ENCODE peak calls at places on chromosomes 6 and 20, in five cellular contexts. One of them, this sample, is unnamed.

GRCh38 chr6:17703256-17703694 is 3.5 kb downstream of the NUP153 start:
- DNase-seq in transverse colon: no peak
- DNase-seq in effector CD8-positive, alpha-beta T cell: no peak
- DNase-seq in NCI-H1105: no peak
- DNase-seq in GM10248: no peak
- DNase-seq in this sample: no peak

GRCh38 chr6:134821397-134821796 is 128.5 kb downstream of the ALDH8A1 start:
- DNase-seq in transverse colon: no peak
- DNase-seq in effector CD8-positive, alpha-beta T cell: no peak
- DNase-seq in NCI-H1105: no peak
- DNase-seq in GM10248: no peak
- DNase-seq in this sample: no peak

GRCh38 chr6:54053893-54054391 is 57.3 kb upstream of the MLIP start:
- DNase-seq in GM10248: no peak
- DNase-seq in effector CD8-positive, alpha-beta T cell: no peak
- DNase-seq in NCI-H1105: no peak
- DNase-seq in transverse colon: peak; percentile 63
- DNase-seq in this sample: no peak

GRCh38 chr6:5398530-5398929 is 137.2 kb downstream of the FARS2 start:
- DNase-seq in NCI-H1105: no peak
- DNase-seq in effector CD8-positive, alpha-beta T cell: no peak
- DNase-seq in GM10248: peak; percentile 30
- DNase-seq in transverse colon: no peak
- DNase-seq in this sample: no peak

GRCh38 chr6:13013681-13014550 is 297.3 kb downstream of the PHACTR1 start:
- DNase-seq in transverse colon: no peak
- DNase-seq in NCI-H1105: no peak
- DNase-seq in GM10248: peak; percentile 17
- DNase-seq in effector CD8-positive, alpha-beta T cell: no peak
- DNase-seq in this sample: no peak

GRCh38 chr6:436308-437041 is 44.9 kb downstream of the IRF4 start:
- DNase-seq in effector CD8-positive, alpha-beta T cell: no peak
- DNase-seq in NCI-H1105: no peak
- DNase-seq in transverse colon: no peak
- DNase-seq in GM10248: no peak
- DNase-seq in this sample: no peak

GRCh38 chr20:61949363-61949713 is 116.3 kb downstream of the TAF4 start:
- DNase-seq in NCI-H1105: no peak
- DNase-seq in transverse colon: no peak
- DNase-seq in GM10248: no peak
- DNase-seq in effector CD8-positive, alpha-beta T cell: no peak
- DNase-seq in this sample: no peak

GRCh38 chr6:15818491-15818890 is 155.7 kb upstream of the DTNBP1 start:
- DNase-seq in transverse colon: no peak
- DNase-seq in GM10248: no peak
- DNase-seq in NCI-H1105: no peak
- DNase-seq in effector CD8-positive, alpha-beta T cell: no peak
- DNase-seq in this sample: no peak

GRCh38 chr6:122789862-122790739 is 1.0 kb downstream of the SMPDL3A start:
- DNase-seq in NCI-H1105: peak; percentile 76
- DNase-seq in effector CD8-positive, alpha-beta T cell: no peak
- DNase-seq in GM10248: peak; percentile 41
- DNase-seq in transverse colon: no peak
- DNase-seq in this sample: peak; percentile 3

GRCh38 chr6:155882527-155883333 is 427.1 kb upstream of the NOX3 start:
- DNase-seq in NCI-H1105: no peak
- DNase-seq in transverse colon: no peak
- DNase-seq in effector CD8-positive, alpha-beta T cell: no peak
- DNase-seq in GM10248: peak; percentile 9
- DNase-seq in this sample: no peak

GRCh38 chr20:21556398-21556797 is 42.5 kb upstream of the NKX2-2 start:
- DNase-seq in transverse colon: no peak
- DNase-seq in GM10248: no peak
- DNase-seq in effector CD8-positive, alpha-beta T cell: no peak
- DNase-seq in NCI-H1105: no peak
- DNase-seq in this sample: no peak

GRCh38 chr20:36319356-36320260 is 13.5 kb downstream of the DLGAP4 start:
- DNase-seq in GM10248: no peak
- DNase-seq in effector CD8-positive, alpha-beta T cell: no peak
- DNase-seq in NCI-H1105: no peak
- DNase-seq in transverse colon: no peak
- DNase-seq in this sample: no peak

GRCh38 chr6:15962449-15962764 is 166.5 kb upstream of the MYLIP start:
- DNase-seq in NCI-H1105: no peak
- DNase-seq in effector CD8-positive, alpha-beta T cell: no peak
- DNase-seq in transverse colon: no peak
- DNase-seq in GM10248: peak; percentile 22
- DNase-seq in this sample: no peak

GRCh38 chr20:64161595-64162238 is 2.5 kb upstream of the MYT1 start:
- DNase-seq in transverse colon: peak; percentile 18
- DNase-seq in NCI-H1105: no peak
- DNase-seq in GM10248: peak; percentile 69
- DNase-seq in effector CD8-positive, alpha-beta T cell: no peak
- DNase-seq in this sample: no peak

GRCh38 chr20:1002682-1003561 is 811 bp upstream of the RSPO4 start:
- DNase-seq in transverse colon: no peak
- DNase-seq in GM10248: no peak
- DNase-seq in effector CD8-positive, alpha-beta T cell: no peak
- DNase-seq in NCI-H1105: no peak
- DNase-seq in this sample: no peak

GRCh38 chr6:134850906-134851305 is 99.0 kb downstream of the ALDH8A1 start:
- DNase-seq in effector CD8-positive, alpha-beta T cell: no peak
- DNase-seq in transverse colon: no peak
- DNase-seq in GM10248: no peak
- DNase-seq in NCI-H1105: no peak
- DNase-seq in this sample: no peak

GRCh38 chr6:36053878-36054277 is 26.3 kb downstream of the MAPK14 start:
- DNase-seq in effector CD8-positive, alpha-beta T cell: no peak
- DNase-seq in transverse colon: no peak
- DNase-seq in GM10248: no peak
- DNase-seq in NCI-H1105: no peak
- DNase-seq in this sample: no peak

GRCh38 chr20:2387180-2387577 is 6.5 kb downstream of the TGM6 start:
- DNase-seq in NCI-H1105: peak; percentile 16
- DNase-seq in GM10248: peak; percentile 60
- DNase-seq in transverse colon: peak; percentile 25
- DNase-seq in effector CD8-positive, alpha-beta T cell: no peak
- DNase-seq in this sample: no peak

GRCh38 chr6:53203483-53203882 is 54.8 kb upstream of the GCM1 start:
- DNase-seq in effector CD8-positive, alpha-beta T cell: no peak
- DNase-seq in GM10248: no peak
- DNase-seq in NCI-H1105: no peak
- DNase-seq in transverse colon: no peak
- DNase-seq in this sample: no peak

GRCh38 chr6:28747631-28748157 is 176.1 kb downstream of the TRIM27 start:
- DNase-seq in NCI-H1105: peak; percentile 45
- DNase-seq in effector CD8-positive, alpha-beta T cell: no peak
- DNase-seq in GM10248: no peak
- DNase-seq in transverse colon: no peak
- DNase-seq in this sample: no peak